ENCODE peak calls at places on chromosomes 16 and 17, in four cellular contexts. U is CD4-positive, alpha-beta T cell; E is H7; C is PC-9. O is an unnamed sample.

GRCh38 chr17:66455022-66455547 is 152.7 kb downstream of the PRKCA start:
- DNase-seq in U (no peak), C (no peak), E (no peak), O (no peak)

GRCh38 chr17:8997994-8998628 is 23.2 kb upstream of the NTN1 start:
- DNase-seq in C (no peak), E (peak; percentile 80), U (peak; percentile 76), O (peak; percentile 66)

GRCh38 chr17:74527081-74527480 is 4.2 kb downstream of the CD300LB start:
- DNase-seq in E (no peak), C (no peak), U (no peak), O (no peak)

GRCh38 chr16:51636913-51637743 is 486.1 kb upstream of the SALL1 start:
- DNase-seq in C (no peak), U (no peak), E (peak; percentile 73), O (no peak)

GRCh38 chr17:1399366-1399678 is 700 bp downstream of the YWHAE start:
- DNase-seq in C (no peak), E (no peak), U (no peak), O (peak; percentile 53)

GRCh38 chr16:89616576-89617437 is 3.4 kb downstream of the DPEP1 start:
- DNase-seq in U (no peak), C (no peak), E (no peak), O (no peak)

GRCh38 chr16:69132424-69133252 is at the start of the genes CHTF8 and UTP4:
- DNase-seq in U (peak; percentile 84), C (peak; percentile 60), E (peak; percentile 93), O (peak; percentile 71)

GRCh38 chr16:1960665-1961630 is 1.6 kb downstream of the NDUFB10 start:
- DNase-seq in U (no peak), C (peak; percentile 60), E (peak; percentile 72), O (no peak)

GRCh38 chr17:22268214-22268911 is 576.0 kb downstream of the KCNJ18 start:
- DNase-seq in U (no peak), C (no peak), E (no peak), O (no peak)

GRCh38 chr17:77391668-77392375 is 251.1 kb downstream of the SEC14L1 start:
- DNase-seq in U (peak; percentile 52), E (peak; percentile 92), C (no peak), O (no peak)

GRCh38 chr16:67951485-67951884 is 7.6 kb upstream of the LCAT start:
- DNase-seq in C (no peak), U (no peak), E (no peak), O (no peak)

GRCh38 chr16:12551946-12552345 is 251.7 kb downstream of the CPPED1 start:
- DNase-seq in U (no peak), E (no peak), C (no peak), O (no peak)

GRCh38 chr16:17459903-17460521 is 10.7 kb downstream of the XYLT1 start:
- DNase-seq in U (no peak), C (no peak), E (no peak), O (no peak)

GRCh38 chr17:74748279-74748528 is 224 bp upstream of the NHERF1 start:
- DNase-seq in U (no peak), C (no peak), E (no peak), O (no peak)

GRCh38 chr16:87314990-87315420 is 2.2 kb downstream of the C16orf95 start:
- DNase-seq in U (no peak), C (no peak), E (no peak), O (no peak)

GRCh38 chr17:59329558-59330313 is 1.7 kb upstream of the YPEL2 start:
- DNase-seq in C (peak; percentile 94), U (no peak), E (peak; percentile 77), O (peak; percentile 10)

GRCh38 chr16:77660311-77660710 is 62.0 kb upstream of the NUDT7 start:
- DNase-seq in U (no peak), C (no peak), E (peak; percentile 49), O (no peak)

GRCh38 chr17:80855968-80856862 is 135.4 kb upstream of the CHMP6 start:
- DNase-seq in C (peak; percentile 90), E (no peak), U (peak; percentile 70), O (no peak)

GRCh38 chr16:4011225-4011939 is 104.9 kb downstream of the ADCY9 start:
- DNase-seq in E (peak; percentile 79), U (no peak), C (no peak), O (no peak)

GRCh38 chr16:82629441-82630027 is 2.8 kb downstream of the CDH13 start:
- DNase-seq in C (no peak), U (no peak), E (no peak), O (no peak)

GRCh38 chr17:50113624-50114320 is 16.2 kb downstream of the SAMD14 start:
- DNase-seq in E (no peak), U (no peak), C (no peak), O (no peak)

GRCh38 chr16:51147776-51148673 is 3.0 kb downstream of the SALL1 start:
- DNase-seq in E (no peak), U (no peak), C (no peak), O (no peak)

GRCh38 chr17:43814026-43814425 is 18.9 kb downstream of the MPP3 start:
- DNase-seq in C (no peak), U (no peak), E (peak; percentile 85), O (no peak)

GRCh38 chr16:27291106-27291505 is 22.5 kb upstream of the NSMCE1 start:
- DNase-seq in E (no peak), U (no peak), C (no peak), O (no peak)

O was measured in effector CD8-positive, alpha-beta T cell.